ENCODE peak calls at places on chromosomes 16 and 17, in four cellular contexts. One of them, this sample, is unnamed.

GRCh38 chr16:15899538-15900100 is 11.2 kb upstream of the CEP20 start:
- DNase-seq in uterus: no peak
- DNase-seq in HL-60: peak; percentile 65
- DNase-seq in pancreas: peak; percentile 87
- DNase-seq in this sample: no peak

GRCh38 chr17:600576-601301 is 113.9 kb downstream of the VPS53 start:
- DNase-seq in uterus: peak; percentile 67
- DNase-seq in HL-60: no peak
- DNase-seq in pancreas: no peak
- DNase-seq in this sample: no peak

GRCh38 chr16:71258371-71258770 is 27.8 kb upstream of the HYDIN start:
- DNase-seq in uterus: no peak
- DNase-seq in HL-60: no peak
- DNase-seq in pancreas: no peak
- DNase-seq in this sample: no peak

GRCh38 chr17:59844884-59845594 is 47.7 kb downstream of the TUBD1 start:
- DNase-seq in uterus: no peak
- DNase-seq in HL-60: no peak
- DNase-seq in pancreas: no peak
- DNase-seq in this sample: no peak

GRCh38 chr16:2528161-2529060 is 2.8 kb downstream of the CEMP1 start:
- DNase-seq in uterus: peak; percentile 18
- DNase-seq in HL-60: no peak
- DNase-seq in pancreas: no peak
- DNase-seq in this sample: no peak

GRCh38 chr17:21275579-21276339 is 8.8 kb upstream of the MAP2K3 start:
- DNase-seq in uterus: peak; percentile 93
- DNase-seq in HL-60: peak; percentile 91
- DNase-seq in pancreas: peak; percentile 94
- DNase-seq in this sample: peak; percentile 51

GRCh38 chr16:67426950-67427349 is 4.0 kb upstream of the HSD11B2 start:
- DNase-seq in uterus: peak; percentile 48
- DNase-seq in HL-60: no peak
- DNase-seq in pancreas: no peak
- DNase-seq in this sample: no peak

GRCh38 chr17:43312011-43312410 is 78.2 kb upstream of the RNU2-1 start:
- DNase-seq in uterus: no peak
- DNase-seq in HL-60: no peak
- DNase-seq in pancreas: no peak
- DNase-seq in this sample: no peak

GRCh38 chr16:72542103-72542502 is 370.1 kb upstream of the PMFBP1 start:
- DNase-seq in uterus: no peak
- DNase-seq in HL-60: no peak
- DNase-seq in pancreas: no peak
- DNase-seq in this sample: no peak

GRCh38 chr16:87895641-87896141 is 26.4 kb upstream of the SLC7A5 start:
- DNase-seq in uterus: no peak
- DNase-seq in HL-60: peak; percentile 41
- DNase-seq in pancreas: no peak
- DNase-seq in this sample: no peak

GRCh38 chr17:47253541-47254402 is at the start of gene ITGB3:
- DNase-seq in uterus: peak; percentile 83
- DNase-seq in HL-60: peak; percentile 54
- DNase-seq in pancreas: peak; percentile 70
- DNase-seq in this sample: peak; percentile 5

GRCh38 chr16:67372664-67373063 is 20.6 kb downstream of the TPPP3 start:
- DNase-seq in uterus: no peak
- DNase-seq in HL-60: peak; percentile 17
- DNase-seq in pancreas: no peak
- DNase-seq in this sample: no peak

GRCh38 chr17:2406271-2406902 is 5.5 kb upstream of the MNT start:
- DNase-seq in uterus: no peak
- DNase-seq in HL-60: no peak
- DNase-seq in pancreas: peak; percentile 25
- DNase-seq in this sample: no peak

GRCh38 chr17:82065638-82066303 is at the start of gene DUS1L:
- DNase-seq in uterus: peak; percentile 62
- DNase-seq in HL-60: peak; percentile 50
- DNase-seq in pancreas: peak; percentile 77
- DNase-seq in this sample: no peak

GRCh38 chr17:4327638-4328037 is 38.8 kb downstream of the UBE2G1 start:
- DNase-seq in uterus: no peak
- DNase-seq in HL-60: no peak
- DNase-seq in pancreas: no peak
- DNase-seq in this sample: no peak

GRCh38 chr17:4249452-4250029 is 14.2 kb downstream of the ANKFY1 start:
- DNase-seq in uterus: no peak
- DNase-seq in HL-60: peak; percentile 20
- DNase-seq in pancreas: no peak
- DNase-seq in this sample: no peak

GRCh38 chr17:36858119-36859002 is 78.9 kb upstream of the LHX1 start:
- DNase-seq in uterus: no peak
- DNase-seq in HL-60: no peak
- DNase-seq in pancreas: no peak
- DNase-seq in this sample: no peak

GRCh38 chr17:9363440-9364350 is 211.9 kb downstream of the STX8 start:
- DNase-seq in uterus: no peak
- DNase-seq in HL-60: no peak
- DNase-seq in pancreas: no peak
- DNase-seq in this sample: no peak

GRCh38 chr17:55624789-55625433 is 97.8 kb downstream of the TMEM100 start:
- DNase-seq in uterus: no peak
- DNase-seq in HL-60: no peak
- DNase-seq in pancreas: no peak
- DNase-seq in this sample: no peak

GRCh38 chr17:27049104-27049784 is 244.7 kb upstream of the WSB1 start:
- DNase-seq in uterus: no peak
- DNase-seq in HL-60: no peak
- DNase-seq in pancreas: no peak
- DNase-seq in this sample: no peak

GRCh38 chr17:77417575-77417974 is 276.8 kb downstream of the SEC14L1 start:
- DNase-seq in uterus: no peak
- DNase-seq in HL-60: no peak
- DNase-seq in pancreas: no peak
- DNase-seq in this sample: no peak

GRCh38 chr17:41894791-41895331 is 23.9 kb downstream of the ACLY start:
- DNase-seq in uterus: peak; percentile 69
- DNase-seq in HL-60: no peak
- DNase-seq in pancreas: no peak
- DNase-seq in this sample: no peak

GRCh38 chr17:71631483-71631882 is 489.3 kb upstream of the SOX9 start:
- DNase-seq in uterus: no peak
- DNase-seq in HL-60: no peak
- DNase-seq in pancreas: no peak
- DNase-seq in this sample: no peak

GRCh38 chr16:87860553-87861299 is 8.6 kb downstream of the SLC7A5 start:
- DNase-seq in uterus: no peak
- DNase-seq in HL-60: no peak
- DNase-seq in pancreas: no peak
- DNase-seq in this sample: no peak

GRCh38 chr17:19718041-19718612 is 1.7 kb upstream of the SLC47A2 start:
- DNase-seq in uterus: no peak
- DNase-seq in HL-60: no peak
- DNase-seq in pancreas: no peak
- DNase-seq in this sample: no peak

GRCh38 chr17:17351356-17351891 is 48.3 kb downstream of the NT5M start:
- DNase-seq in uterus: no peak
- DNase-seq in HL-60: no peak
- DNase-seq in pancreas: no peak
- DNase-seq in this sample: no peak

GRCh38 chr17:1182831-1183578 is 3.2 kb upstream of the ABR start:
- DNase-seq in uterus: no peak
- DNase-seq in HL-60: no peak
- DNase-seq in pancreas: no peak
- DNase-seq in this sample: no peak

GRCh38 chr17:61065263-61065773 is 334.3 kb upstream of the TBX2 start:
- DNase-seq in uterus: no peak
- DNase-seq in HL-60: no peak
- DNase-seq in pancreas: no peak
- DNase-seq in this sample: no peak

GRCh38 chr16:56777533-56777932 is 47.6 kb downstream of the NUP93 start:
- DNase-seq in uterus: no peak
- DNase-seq in HL-60: no peak
- DNase-seq in pancreas: no peak
- DNase-seq in this sample: no peak

GRCh38 chr17:58587713-58588117 is 73.3 kb upstream of the MTMR4 start:
- DNase-seq in uterus: peak; percentile 31
- DNase-seq in HL-60: peak; percentile 42
- DNase-seq in pancreas: peak; percentile 62
- DNase-seq in this sample: peak; percentile 56

GRCh38 chr17:64466019-64466735 is 17.3 kb downstream of the MILR1 start:
- DNase-seq in uterus: no peak
- DNase-seq in HL-60: no peak
- DNase-seq in pancreas: no peak
- DNase-seq in this sample: no peak

GRCh38 chr17:17824780-17825614 is 11.8 kb downstream of the SREBF1 start:
- DNase-seq in uterus: no peak
- DNase-seq in HL-60: no peak
- DNase-seq in pancreas: no peak
- DNase-seq in this sample: no peak

GRCh38 chr16:13421726-13422125 is 498.2 kb upstream of the ERCC4 start:
- DNase-seq in uterus: no peak
- DNase-seq in HL-60: no peak
- DNase-seq in pancreas: no peak
- DNase-seq in this sample: no peak

GRCh38 chr16:89138513-89138795 is 33.1 kb upstream of the CDH15 start:
- DNase-seq in uterus: no peak
- DNase-seq in HL-60: no peak
- DNase-seq in pancreas: no peak
- DNase-seq in this sample: no peak

GRCh38 chr16:75250809-75251279 is 580 bp downstream of the BCAR1 start:
- DNase-seq in uterus: peak; percentile 51
- DNase-seq in HL-60: no peak
- DNase-seq in pancreas: peak; percentile 76
- DNase-seq in this sample: no peak

GRCh38 chr17:54194268-54194667 is 371.5 kb downstream of the KIF2B start:
- DNase-seq in uterus: no peak
- DNase-seq in HL-60: no peak
- DNase-seq in pancreas: no peak
- DNase-seq in this sample: no peak

GRCh38 chr17:65698381-65699061 is 137.1 kb upstream of the AXIN2 start:
- DNase-seq in uterus: no peak
- DNase-seq in HL-60: no peak
- DNase-seq in pancreas: no peak
- DNase-seq in this sample: no peak

GRCh38 chr17:44591223-44591622 is 33.9 kb downstream of the FZD2 start:
- DNase-seq in uterus: no peak
- DNase-seq in HL-60: no peak
- DNase-seq in pancreas: no peak
- DNase-seq in this sample: no peak

GRCh38 chr17:31596382-31597323 is 205.2 kb downstream of the RAB11FIP4 start:
- DNase-seq in uterus: peak; percentile 64
- DNase-seq in HL-60: peak; percentile 83
- DNase-seq in pancreas: no peak
- DNase-seq in this sample: peak; percentile 8
- H3K27ac ChIP-seq in uterus: peak overlapping the region; percentile 54
- H3K27ac ChIP-seq in HL-60: peak overlapping the region; percentile 53
- H3K27ac ChIP-seq in pancreas: no peak overlapping the region
- H3K27ac ChIP-seq in this sample: no peak overlapping the region

GRCh38 chr16:68658974-68659360 is 13.9 kb downstream of the CDH3 start:
- DNase-seq in uterus: no peak
- DNase-seq in HL-60: no peak
- DNase-seq in pancreas: no peak
- DNase-seq in this sample: no peak

GRCh38 chr16:68664297-68664696 is 19.2 kb downstream of the CDH3 start:
- DNase-seq in uterus: no peak
- DNase-seq in HL-60: no peak
- DNase-seq in pancreas: no peak
- DNase-seq in this sample: no peak

GRCh38 chr16:68665501-68665900 is 20.4 kb downstream of the CDH3 start:
- DNase-seq in uterus: no peak
- DNase-seq in HL-60: no peak
- DNase-seq in pancreas: no peak
- DNase-seq in this sample: no peak

GRCh38 chr16:68658258-68658973 is 13.3 kb downstream of the CDH3 start:
- DNase-seq in uterus: peak; percentile 20
- DNase-seq in HL-60: no peak
- DNase-seq in pancreas: no peak
- DNase-seq in this sample: no peak

GRCh38 chr16:68662035-68662434 is 16.9 kb downstream of the CDH3 start:
- DNase-seq in uterus: no peak
- DNase-seq in HL-60: no peak
- DNase-seq in pancreas: no peak
- DNase-seq in this sample: no peak
- H3K27ac ChIP-seq in uterus: no peak overlapping the region
- H3K27ac ChIP-seq in HL-60: no peak overlapping the region
- H3K27ac ChIP-seq in pancreas: no peak overlapping the region
- H3K27ac ChIP-seq in this sample: no peak overlapping the region

DNA sequence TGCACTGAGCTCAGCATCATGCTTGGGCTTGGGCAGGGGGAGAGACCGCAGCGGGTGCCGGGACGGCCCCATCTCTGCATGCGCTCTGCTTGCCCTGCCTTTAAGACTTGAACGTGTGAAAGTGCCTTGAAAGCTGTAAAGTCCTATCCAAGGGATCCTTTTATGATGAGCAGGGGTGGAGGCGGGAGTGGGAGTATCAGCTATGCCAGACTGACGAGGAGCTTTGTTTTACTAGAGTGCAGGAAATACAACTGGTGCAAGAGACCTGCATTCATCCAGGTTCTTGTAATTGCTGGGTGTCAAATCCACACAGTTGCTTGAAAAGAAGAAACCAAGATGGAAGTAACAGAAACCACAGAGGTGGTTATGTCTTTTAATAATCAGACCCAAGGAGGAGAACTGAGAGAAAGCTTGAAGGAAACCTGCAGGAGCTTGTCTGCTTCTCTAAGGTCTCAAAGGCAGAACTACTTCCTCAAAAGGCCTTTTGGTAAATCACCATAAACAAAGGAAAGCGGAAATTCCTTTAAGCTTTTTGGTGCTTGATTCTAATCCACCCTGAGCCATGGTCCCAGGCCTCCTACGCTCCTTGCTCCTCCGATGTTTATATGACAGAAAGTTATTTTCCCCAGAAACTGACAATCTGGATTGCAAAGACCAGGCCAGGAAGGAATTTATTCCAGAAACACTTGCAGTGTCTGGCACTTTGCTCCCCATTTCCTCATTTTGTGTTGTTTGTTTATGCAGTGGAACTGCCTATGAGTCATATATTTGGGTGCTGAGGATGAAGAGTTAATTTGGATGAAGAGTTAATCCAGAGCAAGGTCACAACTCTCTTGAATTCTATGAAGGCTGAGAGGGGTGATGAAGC is 51.3 kb upstream of the FBXO47 start:
- DNase-seq in uterus: no peak
- DNase-seq in HL-60: peak; percentile 68
- DNase-seq in pancreas: no peak
- DNase-seq in this sample: no peak
- H3K27ac ChIP-seq in uterus: no peak overlapping the region
- H3K27ac ChIP-seq in HL-60: peak overlapping the region; percentile 54
- H3K27ac ChIP-seq in pancreas: no peak overlapping the region
- H3K27ac ChIP-seq in this sample: no peak overlapping the region

GRCh38 chr16:85206472-85207356 is 94.4 kb upstream of the CIBAR2 start:
- DNase-seq in uterus: peak; percentile 79
- DNase-seq in HL-60: no peak
- DNase-seq in pancreas: no peak
- DNase-seq in this sample: peak; percentile 24
- H3K27ac ChIP-seq in uterus: peak overlapping the region; percentile 71
- H3K27ac ChIP-seq in HL-60: no peak overlapping the region
- H3K27ac ChIP-seq in pancreas: no peak overlapping the region
- H3K27ac ChIP-seq in this sample: no peak overlapping the region

This sample was measured in substantia nigra.